ENCODE peak calls at places on chromosomes 12 and 14, in seven cellular contexts. Y is mammary epithelial cell, B is AG04450, V is AG09309, F is heart right ventricle, M is HCT116, O is mucosa of descending colon. H is an unnamed sample.

GRCh38 chr12:97650242-97650641 is 187.6 kb downstream of the RMST start:
- DNase-seq in O (no peak), F (no peak), B (no peak), M (no peak), V (no peak), Y (peak), H (no peak)

GRCh38 chr14:63012171-63012570 is 33.1 kb downstream of the KCNH5 start:
- DNase-seq in V (no peak), M (no peak), O (no peak), Y (no peak), F (no peak), B (no peak), H (no peak)

GRCh38 chr14:33699300-33699699 is 251.6 kb downstream of the EGLN3 start:
- DNase-seq in F (no peak), Y (no peak), B (no peak), O (no peak), M (no peak), V (no peak), H (no peak)

GRCh38 chr14:105537580-105538474 is 11.4 kb downstream of the TMEM121 start:
- DNase-seq in Y (peak), B (no peak), V (no peak), M (no peak), F (peak), O (peak), H (no peak)

GRCh38 chr14:103021817-103022668 is 35.3 kb downstream of the CDC42BPB start:
- DNase-seq in Y (no peak), M (no peak), F (no peak), O (no peak), V (no peak), B (no peak), H (no peak)

GRCh38 chr14:89033756-89034155 is 209.3 kb downstream of the TTC8 start:
- DNase-seq in F (no peak), O (no peak), M (no peak), B (no peak), V (no peak), Y (no peak), H (no peak)

GRCh38 chr14:31770271-31770670 is 209.1 kb downstream of the NUBPL start:
- DNase-seq in B (no peak), Y (peak), F (no peak), M (no peak), O (no peak), V (no peak), H (no peak)

GRCh38 chr12:127558363-127558762 is 708.6 kb upstream of the TMEM132C start:
- DNase-seq in V (no peak), Y (no peak), M (no peak), O (no peak), B (no peak), F (no peak), H (no peak)

DNA sequence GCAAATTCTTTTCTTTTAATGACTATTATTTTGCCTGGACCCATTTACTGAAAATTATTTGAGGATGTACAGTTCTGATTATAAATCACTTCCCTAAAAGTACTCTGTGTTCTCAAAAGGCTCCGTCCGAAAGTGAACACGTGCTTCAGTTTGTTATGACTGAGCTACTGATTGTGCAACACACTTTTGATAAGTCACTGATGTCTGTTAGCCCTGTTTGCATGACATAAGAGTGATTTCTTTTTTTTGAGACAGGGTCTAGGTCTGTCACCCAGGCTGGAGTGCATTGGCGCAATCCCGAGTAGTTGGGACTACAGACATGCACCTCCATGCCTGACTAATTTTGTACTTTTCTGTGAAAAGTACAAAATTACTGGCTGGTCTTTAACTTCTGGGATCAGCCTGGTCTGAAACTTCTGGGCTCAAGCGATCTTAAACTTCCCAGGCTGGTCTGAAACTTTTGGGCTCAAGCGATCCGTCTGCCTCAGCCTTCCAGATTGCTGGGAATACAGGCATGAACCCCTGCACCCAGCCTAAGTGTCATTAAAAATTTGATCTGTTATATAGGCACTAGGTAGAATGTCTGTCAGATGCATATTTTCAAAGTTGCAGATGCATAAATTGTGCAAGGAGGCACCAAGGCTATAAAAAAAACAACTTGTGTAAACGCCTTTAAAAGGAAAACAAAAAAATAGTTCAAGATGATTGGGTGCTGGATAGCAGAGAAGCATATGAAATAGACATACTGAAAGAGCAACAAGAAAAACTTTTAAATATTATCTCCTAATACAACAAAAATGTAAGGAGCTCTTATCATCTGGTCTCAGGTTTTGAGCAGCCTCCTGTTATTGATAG is 111.6 kb downstream of the SRGAP1 start:
- DNase-seq in O (no peak), F (no peak), Y (no peak), B (no peak), V (no peak), M (no peak), H (peak)
- H3K4me3 ChIP-seq in O (no peak), F (peak), Y (no peak), B (no peak), V (no peak), M (no peak), H (no peak)

DNA sequence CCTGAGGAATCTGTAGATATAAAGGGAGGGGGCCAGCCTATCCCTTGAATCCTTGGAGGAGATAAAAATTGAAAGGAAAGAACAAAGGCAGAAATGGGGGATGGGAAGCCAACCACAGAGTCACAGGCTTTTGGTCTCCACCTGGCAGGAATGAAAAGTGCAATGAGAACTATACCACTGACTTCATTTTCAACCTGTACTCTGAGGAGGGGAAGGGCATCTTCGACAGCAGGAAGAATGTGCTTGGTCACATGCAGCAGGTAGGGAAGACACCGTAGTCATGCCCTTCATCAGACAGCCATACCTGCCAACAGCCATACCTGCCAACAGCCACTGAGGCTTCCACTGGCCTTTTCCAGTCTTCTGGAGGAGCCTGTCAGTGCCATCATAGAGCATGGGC is 13.4 kb downstream of the ASB8 start:
- DNase-seq in V (no peak), B (no peak), O (no peak), F (no peak), M (no peak), Y (no peak), H (no peak)
- TF ChIP-seq CTCF in V (no peak), B (no peak), O (no peak), F (no peak), M (no peak), Y (no peak), H (no peak)

GRCh38 chr12:7116916-7117315 is 7.9 kb upstream of the C1RL start:
- DNase-seq in F (no peak), M (no peak), O (no peak), B (no peak), V (no peak), Y (no peak), H (no peak)
- H3K4me3 ChIP-seq in F (no peak), M (no peak), O (no peak), B (no peak), V (no peak), Y (no peak), H (no peak)

GRCh38 chr14:50963919-50964318 is 19.6 kb upstream of the PYGL start:
- DNase-seq in Y (no peak), V (no peak), B (no peak), F (no peak), M (no peak), O (no peak), H (no peak)
- TF ChIP-seq CTCF in Y (no peak), V (no peak), B (no peak), F (no peak), M (no peak), O (no peak), H (no peak)

DNA sequence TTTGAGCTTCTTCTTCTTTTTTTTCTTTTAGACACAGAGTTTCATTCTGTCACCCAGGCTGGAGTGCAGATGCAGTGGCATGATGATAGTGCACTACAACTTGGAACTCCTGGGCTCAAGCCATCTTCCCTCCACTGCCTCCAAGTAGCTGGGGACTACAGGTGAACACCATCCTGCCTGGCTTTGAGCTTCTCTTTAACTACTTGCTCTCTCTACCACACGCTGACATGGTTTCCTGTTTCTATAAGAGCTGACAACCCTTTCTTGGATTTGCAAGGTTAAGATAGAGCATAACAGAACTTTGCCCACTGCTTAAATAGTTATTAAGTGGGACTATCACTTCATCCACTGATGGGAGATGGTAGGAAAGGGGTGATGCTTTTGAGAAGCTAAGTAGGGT is 82.4 kb upstream of the SLC38A2 start:
- DNase-seq in O (no peak), V (no peak), B (no peak), F (no peak), M (no peak), Y (no peak), H (no peak)
- H3K4me3 ChIP-seq in O (no peak), V (no peak), B (no peak), F (no peak), M (no peak), Y (no peak), H (no peak)

H was measured in epithelial cell of proximal tubule.